ENCODE peak calls at places on chromosomes 2 and 18, in eight cellular contexts. J, W, S, V, E, G, F and L are unnamed samples.

GRCh38 chr2:196849895-196850294 is 40.7 kb upstream of the C2orf66 start:
- DNase-seq in J (no peak), W (peak), S (no peak), V (no peak), E (peak), G (no peak), F (no peak), L (no peak)

GRCh38 chr2:173614265-173614930 is 259.7 kb downstream of the CDCA7 start:
- DNase-seq in J (no peak), W (no peak), S (no peak), V (no peak), E (no peak), G (no peak), F (no peak), L (no peak)

GRCh38 chr2:136727973-136728699 is 37.2 kb upstream of the THSD7B start:
- DNase-seq in J (no peak), W (no peak), S (no peak), V (no peak), E (no peak), G (no peak), F (no peak), L (no peak)

GRCh38 chr2:16204251-16204650 is 263.9 kb downstream of the MYCN start:
- DNase-seq in J (no peak), W (no peak), S (no peak), V (no peak), E (no peak), G (no peak), F (no peak), L (no peak)

GRCh38 chr18:59273936-59274928 is 978 bp upstream of the RAX start:
- DNase-seq in J (no peak), W (no peak), S (no peak), V (no peak), E (no peak), G (no peak), F (peak), L (no peak)

GRCh38 chr18:55422456-55423185 is 165.4 kb downstream of the TCF4 start:
- DNase-seq in J (no peak), W (peak), S (peak), V (peak), E (no peak), G (no peak), F (no peak), L (no peak)

GRCh38 chr18:42338683-42339082 is 383.6 kb downstream of the PIK3C3 start:
- DNase-seq in J (no peak), W (no peak), S (no peak), V (no peak), E (no peak), G (no peak), F (no peak), L (no peak)

GRCh38 chr2:231012471-231012870 is 16.6 kb downstream of the SPATA3 start:
- DNase-seq in J (no peak), W (no peak), S (no peak), V (no peak), E (no peak), G (no peak), F (no peak), L (no peak)

GRCh38 chr2:151786077-151786476 is 42.1 kb downstream of the ARL5A start:
- DNase-seq in J (no peak), W (no peak), S (no peak), V (no peak), E (no peak), G (no peak), F (no peak), L (no peak)

GRCh38 chr2:151789055-151789834 is 39.0 kb downstream of the ARL5A start:
- DNase-seq in J (no peak), W (no peak), S (no peak), V (no peak), E (no peak), G (no peak), F (no peak), L (peak)

GRCh38 chr2:151783133-151783520 is 45.1 kb downstream of the ARL5A start:
- DNase-seq in J (no peak), W (no peak), S (no peak), V (no peak), E (no peak), G (no peak), F (no peak), L (no peak)

GRCh38 chr2:151782378-151783132 is 45.7 kb downstream of the ARL5A start:
- DNase-seq in J (no peak), W (no peak), S (no peak), V (no peak), E (no peak), G (no peak), F (no peak), L (peak)

GRCh38 chr2:151786493-151786892 is 41.7 kb downstream of the ARL5A start:
- DNase-seq in J (no peak), W (no peak), S (no peak), V (no peak), E (no peak), G (no peak), F (no peak), L (no peak)
- TF ChIP-seq POLR2A in J (no peak), W (no peak), S (no peak), V (no peak), E (no peak), G (no peak), F (no peak), L (no peak)

DNA sequence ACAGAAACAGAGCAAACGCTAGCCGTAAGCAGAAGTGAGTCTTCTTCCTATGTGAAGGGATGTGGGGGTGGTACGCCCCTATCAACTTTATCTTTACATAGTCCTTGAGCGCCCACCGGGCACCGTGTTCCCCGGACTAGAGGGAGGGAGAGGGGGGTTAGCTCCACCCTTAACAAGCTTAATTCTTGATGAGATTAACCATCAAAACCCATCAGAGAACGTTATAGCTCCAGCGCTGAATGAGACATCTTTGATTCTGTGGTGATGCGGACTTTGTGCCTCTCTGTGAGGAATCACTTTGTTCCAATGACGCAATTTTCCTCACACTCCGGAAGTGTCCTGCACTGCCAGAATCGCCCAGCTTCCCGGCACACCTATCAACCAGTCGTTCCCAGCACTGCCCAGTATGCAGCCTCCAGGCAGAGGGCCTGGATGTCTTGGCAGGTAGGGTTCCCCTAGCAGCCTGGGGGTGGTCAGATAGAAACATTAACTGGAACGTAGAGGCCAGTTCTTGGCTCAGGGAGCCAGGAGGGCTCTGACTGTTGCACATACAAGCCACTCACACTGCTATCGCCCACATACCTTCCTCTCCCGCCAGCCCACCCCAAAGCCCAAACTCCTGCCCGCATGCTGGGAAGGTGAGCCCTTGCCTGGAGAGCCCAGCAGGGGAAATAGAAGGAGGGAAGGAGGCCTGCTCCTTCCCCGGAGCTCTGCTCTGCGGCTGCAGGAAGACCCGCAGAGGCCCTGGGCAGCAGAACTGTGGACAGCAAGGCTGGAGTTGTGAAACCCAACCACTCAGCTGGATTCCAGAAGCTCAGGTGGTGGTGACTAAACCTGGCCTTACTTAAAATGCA is 1.9 kb upstream of the ODC1 start:
- DNase-seq in J (no peak), W (no peak), S (no peak), V (no peak), E (peak), G (no peak), F (no peak), L (no peak)
- TF ChIP-seq POLR2A in J (no peak), W (no peak), S (no peak), V (no peak), E (no peak), G (no peak), F (no peak), L (no peak)

GRCh38 chr2:168486440-168486839 is 30.4 kb downstream of the CERS6 start:
- DNase-seq in J (no peak), W (no peak), S (no peak), V (no peak), E (no peak), G (no peak), F (no peak), L (no peak)

GRCh38 chr2:168495524-168495923 is 39.5 kb downstream of the CERS6 start:
- DNase-seq in J (no peak), W (no peak), S (no peak), V (no peak), E (no peak), G (no peak), F (no peak), L (no peak)

GRCh38 chr2:168494190-168494711 is 38.2 kb downstream of the CERS6 start:
- DNase-seq in J (no peak), W (no peak), S (no peak), V (no peak), E (peak), G (no peak), F (no peak), L (peak)

GRCh38 chr2:168490916-168491605 is 35.0 kb downstream of the CERS6 start:
- DNase-seq in J (no peak), W (no peak), S (no peak), V (no peak), E (no peak), G (no peak), F (no peak), L (peak)

DNA sequence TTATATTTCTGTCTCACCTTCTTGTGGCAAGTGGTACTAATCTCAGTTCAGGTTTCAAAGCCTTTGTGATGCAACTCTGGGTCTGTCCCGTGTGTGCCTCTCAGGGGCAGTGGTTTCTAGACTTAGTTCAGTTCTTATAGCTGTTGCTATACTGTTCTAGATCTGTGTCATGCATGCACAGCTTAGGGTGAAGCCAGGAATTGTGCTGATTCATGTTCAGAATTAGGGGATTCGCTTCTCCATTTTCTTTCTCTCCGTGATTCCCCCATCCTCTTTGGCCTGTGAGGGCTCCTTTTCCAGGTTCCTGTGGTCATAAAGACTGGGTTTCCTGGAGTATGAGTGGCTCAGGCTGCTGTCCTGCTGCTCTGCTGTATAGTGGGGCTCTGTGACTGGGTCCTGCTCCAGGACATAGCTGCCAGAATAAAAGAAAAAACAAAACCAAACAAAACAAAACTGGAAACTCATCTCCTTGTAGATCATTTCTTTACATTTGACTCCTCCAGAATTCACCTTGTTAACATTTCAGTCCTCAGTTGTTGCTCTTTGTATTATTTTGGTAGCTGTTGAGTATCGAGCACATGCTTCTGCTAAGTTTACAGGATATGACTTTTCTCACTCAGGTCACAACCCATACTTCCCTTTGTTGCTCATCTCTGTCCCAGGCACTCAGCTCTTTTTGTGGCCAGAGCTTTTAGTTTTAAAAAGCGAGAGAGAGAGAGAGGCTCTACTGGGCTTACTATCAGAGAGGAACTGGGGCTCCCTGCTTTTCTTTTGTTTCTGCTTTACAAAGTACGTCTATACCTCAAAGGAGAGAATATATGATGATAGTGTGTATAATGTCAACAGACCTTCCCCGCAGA is 34.2 kb downstream of the CERS6 start:
- DNase-seq in J (no peak), W (no peak), S (no peak), V (no peak), E (peak), G (no peak), F (no peak), L (peak)
- TF ChIP-seq POLR2A in J (no peak), W (no peak), S (no peak), V (no peak), E (no peak), G (no peak), F (no peak), L (peak)

GRCh38 chr2:69180974-69181373 is 168.0 kb downstream of the ANTXR1 start:
- DNase-seq in J (peak), W (no peak), S (no peak), V (no peak), E (no peak), G (no peak), F (no peak), L (no peak)

GRCh38 chr2:69180227-69180626 is 167.2 kb downstream of the ANTXR1 start:
- DNase-seq in J (no peak), W (no peak), S (no peak), V (no peak), E (no peak), G (no peak), F (no peak), L (no peak)

GRCh38 chr2:69175795-69176715 is 163.1 kb downstream of the ANTXR1 start:
- DNase-seq in J (no peak), W (no peak), S (no peak), V (no peak), E (no peak), G (no peak), F (no peak), L (no peak)

GRCh38 chr2:69177063-69177771 is 164.2 kb downstream of the ANTXR1 start:
- DNase-seq in J (peak), W (peak), S (peak), V (peak), E (peak), G (no peak), F (peak), L (peak)

GRCh38 chr2:69177785-69178636 is 165.0 kb downstream of the ANTXR1 start:
- DNase-seq in J (peak), W (peak), S (peak), V (peak), E (peak), G (peak), F (peak), L (peak)
- TF ChIP-seq POLR2A in J (no peak), W (no peak), S (no peak), V (peak), E (no peak), G (no peak), F (peak), L (no peak)

DNA sequence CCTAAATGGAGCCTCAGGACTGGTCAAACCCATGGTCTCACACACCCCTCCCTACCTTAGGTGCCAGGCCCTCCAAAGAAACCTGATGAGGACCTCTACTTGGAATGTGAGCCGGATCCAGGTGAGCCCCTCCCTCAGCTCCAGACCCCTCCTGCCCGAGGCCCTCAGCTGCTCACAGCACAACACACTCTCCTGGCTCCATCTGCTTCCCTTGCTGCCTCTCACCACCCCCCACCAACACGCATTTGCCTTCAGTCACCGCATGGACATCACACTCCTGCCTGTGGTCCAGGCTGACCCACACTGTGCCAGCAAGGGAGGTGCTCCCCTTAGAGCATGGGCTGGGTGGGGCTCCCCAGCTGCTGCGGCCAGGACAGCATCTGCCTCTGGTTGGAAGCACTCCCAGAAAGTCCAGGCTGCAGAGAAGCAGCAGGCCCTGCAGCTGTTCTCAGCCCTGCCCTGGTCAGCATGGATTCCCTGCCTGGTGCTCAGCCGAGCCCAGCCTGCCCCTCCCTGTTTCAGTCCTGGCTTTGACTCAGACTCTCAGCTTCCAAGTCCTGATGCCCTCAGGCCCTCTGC is 15.1 kb downstream of the SH2D6 start:
- DNase-seq in J (peak), W (peak), S (peak), V (peak), E (peak), G (peak), F (no peak), L (peak)
- TF ChIP-seq POLR2A in J (no peak), W (no peak), S (no peak), V (no peak), E (no peak), G (no peak), F (no peak), L (no peak)